ENCODE peak calls at places on chromosomes 12 and 14, in ten cellular contexts. I is right cardiac atrium, E is BJ, P is GM23248, G is mesendoderm, K is endodermal cell, Q is heart left ventricle, M is HAP-1, R is lower lobe of right lung, C is IMR-90. H is an unnamed sample.

GRCh38 chr12:111359231-111359913 is 9.5 kb downstream of the PHETA1 start:
- DNase-seq in C (no peak), G (no peak), K (no peak), E (no peak), R (no peak), Q (no peak), P (peak; percentile 17), I (peak; percentile 43), M (no peak), H (no peak)

GRCh38 chr12:57237952-57238853 is 8.7 kb downstream of the SHMT2 start:
- DNase-seq in Q (peak; percentile 59), K (peak; percentile 88), M (no peak), P (peak; percentile 58), I (peak; percentile 74), E (no peak), C (no peak), G (peak; percentile 50), R (peak; percentile 49), H (no peak)

GRCh38 chr14:103064978-103065377 is 7.6 kb upstream of the CDC42BPB start:
- DNase-seq in G (no peak), C (no peak), M (no peak), K (no peak), R (no peak), P (no peak), I (no peak), Q (no peak), E (no peak), H (no peak)

GRCh38 chr14:43894534-43894933 is 612.5 kb downstream of the FSCB start:
- DNase-seq in M (peak; percentile 41), K (peak; percentile 38), E (no peak), R (no peak), I (no peak), Q (no peak), G (peak; percentile 65), P (peak; percentile 38), C (peak; percentile 0), H (no peak)

GRCh38 chr14:55847766-55848165 is 267.8 kb downstream of the KTN1 start:
- DNase-seq in C (peak; percentile 72), E (peak; percentile 60), R (no peak), K (no peak), I (no peak), G (no peak), P (peak; percentile 73), M (peak; percentile 41), Q (no peak), H (no peak)

GRCh38 chr14:98951521-98952152 is 320.4 kb downstream of the BCL11B start:
- DNase-seq in P (no peak), K (peak; percentile 13), M (no peak), G (no peak), R (no peak), C (no peak), Q (no peak), I (no peak), E (no peak), H (no peak)

GRCh38 chr14:71711619-71712018 is 220.6 kb upstream of the RGS6 start:
- DNase-seq in E (peak; percentile 87), C (peak; percentile 94), Q (no peak), G (no peak), R (no peak), M (peak; percentile 99), P (peak; percentile 97), K (no peak), I (no peak), H (no peak)

GRCh38 chr14:77105554-77105953 is 7.5 kb downstream of the CIPC start:
- DNase-seq in G (no peak), C (no peak), K (no peak), E (no peak), I (no peak), Q (no peak), R (no peak), M (no peak), P (no peak), H (no peak)

GRCh38 chr12:129212221-129212630 is 358.9 kb downstream of the GLT1D1 start:
- DNase-seq in Q (no peak), R (no peak), K (peak; percentile 32), P (no peak), M (no peak), I (no peak), G (no peak), C (no peak), E (no peak), H (no peak)

GRCh38 chr12:43728117-43728516 is 30.5 kb downstream of the PUS7L start:
- DNase-seq in K (no peak), M (no peak), E (no peak), P (peak; percentile 23), C (no peak), Q (no peak), I (no peak), G (no peak), R (no peak), H (no peak)

GRCh38 chr12:32365473-32366064 is 33.8 kb upstream of the FGD4 start:
- DNase-seq in Q (peak; percentile 42), M (peak; percentile 79), C (peak; percentile 82), E (peak; percentile 30), G (peak; percentile 88), P (peak; percentile 78), I (peak; percentile 58), K (peak; percentile 90), R (no peak), H (peak; percentile 46)

GRCh38 chr12:75705749-75706719 is 194.6 kb upstream of the KRR1 start:
- DNase-seq in I (peak; percentile 66), C (peak; percentile 100), Q (peak; percentile 52), R (no peak), M (no peak), P (peak; percentile 76), K (no peak), G (no peak), E (peak; percentile 79), H (no peak)

DNA sequence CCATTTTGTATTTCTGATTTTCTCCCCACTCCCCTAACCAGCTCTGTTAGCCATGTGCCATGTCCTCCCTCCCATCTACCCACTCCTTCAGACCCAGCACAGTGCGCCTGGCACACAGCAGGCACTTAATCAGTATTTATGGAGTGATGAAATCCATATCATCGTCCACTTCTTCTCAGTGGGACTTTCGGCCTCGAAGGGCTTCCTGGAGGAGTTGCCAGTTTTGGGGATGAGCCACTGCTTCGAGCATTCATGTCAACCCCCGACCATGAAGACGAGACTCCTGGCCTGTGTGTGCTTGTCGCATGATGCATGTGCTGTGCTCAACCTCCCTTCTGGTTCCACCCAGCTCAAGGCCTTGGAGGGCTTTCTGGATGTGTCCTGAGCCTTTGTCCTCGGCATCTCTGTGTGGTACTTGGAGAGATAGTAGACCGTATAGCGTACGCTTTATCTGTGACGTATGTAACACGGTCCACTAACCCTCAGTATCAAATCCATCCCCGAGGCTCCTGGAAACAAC is 119.5 kb upstream of the RTL1 start:
- DNase-seq in P (no peak), G (no peak), I (no peak), M (no peak), E (no peak), R (no peak), Q (no peak), K (peak; percentile 8), C (no peak), H (no peak)
- H3K27me3 ChIP-seq in P (no peaks in the 10 kb centered on the region), G (no peaks in the 10 kb centered on the region), I (no peaks in the 10 kb centered on the region), M (no peaks in the 10 kb centered on the region), E (no peaks in the 10 kb centered on the region), R (no peaks in the 10 kb centered on the region), Q (peaks cover 4% of the 10 kb centered on the region), K (no peaks in the 10 kb centered on the region), C (no peaks in the 10 kb centered on the region), H (peaks cover 77% of the 10 kb centered on the region)

DNA sequence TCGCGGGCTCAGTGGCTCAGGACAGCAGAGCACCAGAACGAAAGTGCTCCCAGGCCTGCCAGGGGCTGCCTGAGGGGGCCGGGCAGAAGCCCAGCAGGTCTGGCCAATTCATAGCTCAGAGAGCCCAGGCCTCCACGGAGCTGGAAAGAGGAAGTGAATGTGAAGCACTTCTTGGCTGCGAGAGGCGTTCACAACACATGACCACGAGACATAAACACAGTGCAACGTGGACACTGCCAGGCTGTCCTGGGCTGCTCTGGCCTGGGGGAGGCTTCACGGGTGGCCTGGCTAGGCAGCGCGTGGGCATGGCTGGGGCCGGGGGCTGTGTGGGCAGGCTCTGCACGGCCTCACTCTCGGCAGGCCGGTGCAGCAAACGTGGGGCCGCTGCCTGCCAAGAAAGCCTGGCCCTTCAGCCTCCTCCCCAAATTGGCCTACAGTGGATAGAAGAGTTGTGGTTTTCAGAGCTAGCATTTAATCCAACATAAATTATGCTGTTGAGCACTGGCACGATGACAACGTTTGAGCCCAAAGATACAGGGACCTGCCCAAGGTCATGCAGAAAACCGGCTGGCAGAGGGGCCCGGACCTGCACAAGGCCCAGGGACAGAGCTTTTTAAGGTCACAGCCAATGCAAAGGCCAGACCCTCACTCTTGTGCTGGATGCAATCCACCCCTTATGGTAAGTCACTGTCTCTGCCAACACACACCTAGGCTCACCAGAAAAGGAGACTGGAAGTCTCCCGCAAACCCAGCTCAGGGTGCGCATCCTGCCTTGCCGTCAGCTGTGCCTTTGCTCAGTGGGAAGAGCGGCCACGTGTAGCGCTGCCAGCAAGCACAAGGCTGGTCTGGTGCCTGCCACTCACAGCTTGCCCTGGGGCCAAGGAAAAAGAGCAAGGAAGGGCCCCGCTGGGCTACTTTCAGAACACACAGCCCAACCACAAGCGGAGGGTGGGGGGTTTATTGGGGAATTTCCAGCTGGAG is 8.6 kb downstream of the SLC25A29 start:
- DNase-seq in M (no peak), P (peak; percentile 87), R (peak; percentile 82), E (no peak), C (peak; percentile 88), G (no peak), I (peak; percentile 94), K (no peak), Q (peak; percentile 92), H (no peak)
- H3K4me3 ChIP-seq in M (no peak overlapping the region), P (no peak overlapping the region), R (peak overlapping the region; percentile 20), E (no peak overlapping the region), C (no peak overlapping the region), G (no peak overlapping the region), I (no peak overlapping the region), K (no peak overlapping the region), Q (no peak overlapping the region), H (no peak overlapping the region)

DNA sequence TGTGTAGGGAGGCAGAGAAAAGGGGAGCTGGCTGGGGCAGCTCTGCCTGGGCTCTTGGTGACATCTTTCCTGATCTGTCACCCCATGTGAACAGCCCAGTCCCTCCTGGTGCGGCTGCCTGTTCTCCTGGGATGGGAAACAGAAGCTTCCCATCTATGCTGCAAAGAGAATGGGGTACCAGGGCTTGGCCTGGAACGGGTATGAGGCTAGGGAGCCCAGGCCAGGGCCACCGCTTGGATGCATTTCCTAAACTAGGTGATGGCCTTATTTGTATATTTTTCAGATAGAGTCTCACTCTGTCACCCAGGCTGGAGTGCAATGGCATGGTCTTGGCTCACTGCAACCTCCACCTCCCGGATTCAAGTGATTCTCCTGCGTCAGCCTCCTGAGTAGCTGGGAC is 48.6 kb upstream of the PRMT8 start:
- DNase-seq in Q (no peak), K (peak; percentile 33), M (no peak), C (no peak), I (no peak), E (no peak), R (no peak), P (no peak), G (no peak), H (no peak)
- H3K27me3 ChIP-seq in Q (peaks cover 3% of the 10 kb centered on the region), K (no peaks in the 10 kb centered on the region), M (peaks cover 4% of the 10 kb centered on the region), C (peaks cover 7% of the 10 kb centered on the region), I (no peaks in the 10 kb centered on the region), E (peaks cover 6% of the 10 kb centered on the region), R (no peaks in the 10 kb centered on the region), P (peaks cover 25% of the 10 kb centered on the region), G (no peaks in the 10 kb centered on the region), H (no peaks in the 10 kb centered on the region)

DNA sequence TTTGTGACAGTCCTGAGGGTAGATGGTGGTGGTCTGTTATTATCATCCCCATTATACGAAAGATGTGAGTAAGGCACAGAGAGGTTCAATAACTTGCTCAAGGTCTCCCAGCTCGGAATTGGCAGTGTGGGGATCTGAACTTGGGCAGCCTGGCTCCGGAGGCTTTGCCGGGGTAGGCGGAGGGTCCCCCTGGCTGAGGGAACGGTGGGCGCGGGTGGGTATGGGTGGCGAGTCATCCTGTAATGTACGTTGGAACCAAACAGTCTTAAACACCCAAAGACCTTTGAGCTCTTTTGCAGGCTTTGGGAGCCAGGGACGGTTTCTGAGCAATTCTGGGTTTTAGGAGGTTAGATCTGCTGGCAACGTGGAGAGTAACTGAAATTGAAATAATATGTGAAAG is 16.5 kb downstream of the SLC24A4 start:
- DNase-seq in E (no peak), I (no peak), P (no peak), C (no peak), M (no peak), K (no peak), G (no peak), R (no peak), Q (no peak), H (no peak)
- H3K4me3 ChIP-seq in E (no peak overlapping the region), I (no peak overlapping the region), P (no peak overlapping the region), C (no peak overlapping the region), M (no peak overlapping the region), K (no peak overlapping the region), G (no peak overlapping the region), R (no peak overlapping the region), Q (no peak overlapping the region), H (no peak overlapping the region)